ENCODE peak calls at places on chromosomes 6 and 20, in four cellular contexts. Q, C, S and B are unnamed samples.

GRCh38 chr6:70686548-70687133 is 19.0 kb downstream of the SMAP1 start:
- DNase-seq in S (no peak), C (peak; percentile 39), Q (no peak), B (peak; percentile 24)

GRCh38 chr20:37228656-37229055 is 33.0 kb downstream of the GHRH start:
- DNase-seq in C (no peak), S (no peak), Q (no peak), B (no peak)

GRCh38 chr6:106629103-106629858 is at the start of the genes QRSL1 and RTN4IP1:
- DNase-seq in C (peak; percentile 91), S (peak; percentile 88), Q (peak; percentile 82), B (peak; percentile 96)

GRCh38 chr20:10060223-10060622 is 25.4 kb downstream of the ANKEF1 start:
- DNase-seq in C (no peak), Q (no peak), S (no peak), B (peak; percentile 17)

GRCh38 chr6:331622-332521 is 39.6 kb downstream of the DUSP22 start:
- DNase-seq in Q (no peak), C (no peak), S (peak; percentile 93), B (no peak)

GRCh38 chr20:11247943-11248475 is 574.2 kb upstream of the JAG1 start:
- DNase-seq in S (no peak), C (no peak), Q (no peak), B (no peak)

GRCh38 chr20:15799871-15800270 is 773.4 kb downstream of the KIF16B start:
- DNase-seq in Q (no peak), S (no peak), C (no peak), B (no peak)

GRCh38 chr20:62259294-62259565 is 20.9 kb downstream of the OSBPL2 start:
- DNase-seq in S (no peak), C (no peak), Q (no peak), B (no peak)

GRCh38 chr20:62332989-62333819 is 30.4 kb downstream of the ADRM1 start:
- DNase-seq in S (no peak), Q (no peak), C (no peak), B (no peak)

GRCh38 chr6:36038120-36038876 is 10.7 kb downstream of the MAPK14 start:
- DNase-seq in Q (no peak), C (no peak), S (no peak), B (no peak)

GRCh38 chr20:46789339-46789984 is 80.0 kb downstream of the SLC2A10 start:
- DNase-seq in S (no peak), Q (no peak), C (no peak), B (no peak)

GRCh38 chr6:91031581-91031980 is 444.7 kb upstream of the MAP3K7 start:
- DNase-seq in C (no peak), Q (no peak), S (no peak), B (no peak)

GRCh38 chr20:58612021-58612700 is 38.9 kb upstream of the STX16 start:
- DNase-seq in C (no peak), S (no peak), Q (no peak), B (no peak)

GRCh38 chr6:75149253-75149652 is 56.6 kb downstream of the COL12A1 start:
- DNase-seq in C (no peak), Q (no peak), S (no peak), B (no peak)

GRCh38 chr6:145267076-145267867 is 468.0 kb downstream of the EPM2A start:
- DNase-seq in Q (no peak), S (no peak), C (peak; percentile 100), B (no peak)

GRCh38 chr20:46006031-46006430 is 2.7 kb upstream of the MMP9 start:
- DNase-seq in Q (no peak), C (no peak), S (no peak), B (no peak)

GRCh38 chr6:137443901-137444300 is 50.3 kb downstream of the OLIG3 start:
- DNase-seq in S (no peak), Q (no peak), C (no peak), B (no peak)

GRCh38 chr6:36826520-36827227 is 12.6 kb downstream of the CPNE5 start:
- DNase-seq in S (no peak), Q (no peak), C (no peak), B (no peak)

GRCh38 chr20:48791666-48792071 is 36.1 kb downstream of the PREX1 start:
- DNase-seq in C (no peak), Q (no peak), S (no peak), B (no peak)

GRCh38 chr20:57145089-57145631 is 121.3 kb downstream of the BMP7 start:
- DNase-seq in Q (no peak), C (no peak), S (no peak), B (no peak)

GRCh38 chr6:53837875-53838806 is 43.3 kb downstream of the LRRC1 start:
- DNase-seq in S (no peak), C (no peak), Q (no peak), B (no peak)

GRCh38 chr6:167932468-167933276 is 64.8 kb upstream of the KIF25 start:
- DNase-seq in S (no peak), Q (no peak), C (peak; percentile 88), B (no peak)

GRCh38 chr6:16583151-16583762 is 178.0 kb downstream of the ATXN1 start:
- DNase-seq in S (no peak), Q (no peak), C (no peak), B (no peak)

GRCh38 chr6:32196682-32197616 is 4.5 kb upstream of the GPSM3 start:
- DNase-seq in Q (no peak), S (no peak), C (no peak), B (peak; percentile 70)

GRCh38 chr20:5971203-5971602 is 20.8 kb downstream of the MCM8 start:
- DNase-seq in S (no peak), Q (no peak), C (no peak), B (no peak)
- H3K4me3 ChIP-seq in S (no peak overlapping the region), Q (no peak overlapping the region), C (no peak overlapping the region), B (no peak overlapping the region)

GRCh38 chr6:14711056-14711703 is 534.7 kb upstream of the JARID2 start:
- DNase-seq in Q (no peak), S (no peak), C (peak; percentile 28), B (peak; percentile 25)
- TF ChIP-seq TCF12 in Q (no peak), S (no peak), C (no peak), B (no peak)

GRCh38 chr20:31602430-31602778 is 2.7 kb upstream of the ID1 start:
- DNase-seq in S (no peak), Q (no peak), C (no peak), B (no peak)
- H3K4me3 ChIP-seq in S (no peak overlapping the region), Q (no peak overlapping the region), C (no peak overlapping the region), B (no peak overlapping the region)

GRCh38 chr6:100134703-100135102 is 140.7 kb upstream of the MCHR2 start:
- DNase-seq in Q (no peak), C (no peak), S (no peak), B (no peak)
- TF ChIP-seq TCF12 in Q (no peak), C (no peak), S (no peak), B (no peak)

GRCh38 chr20:20367681-20368413 is at the start of gene INSM1:
- DNase-seq in Q (no peak), C (no peak), S (no peak), B (peak; percentile 47)
- H3K4me3 ChIP-seq in Q (peak within 1 kb of the TSS; percentile 69), C (peak within 1 kb of the TSS; percentile 35), S (peak within 1 kb of the TSS; percentile 57), B (no peak within 1 kb of the TSS)

DNA sequence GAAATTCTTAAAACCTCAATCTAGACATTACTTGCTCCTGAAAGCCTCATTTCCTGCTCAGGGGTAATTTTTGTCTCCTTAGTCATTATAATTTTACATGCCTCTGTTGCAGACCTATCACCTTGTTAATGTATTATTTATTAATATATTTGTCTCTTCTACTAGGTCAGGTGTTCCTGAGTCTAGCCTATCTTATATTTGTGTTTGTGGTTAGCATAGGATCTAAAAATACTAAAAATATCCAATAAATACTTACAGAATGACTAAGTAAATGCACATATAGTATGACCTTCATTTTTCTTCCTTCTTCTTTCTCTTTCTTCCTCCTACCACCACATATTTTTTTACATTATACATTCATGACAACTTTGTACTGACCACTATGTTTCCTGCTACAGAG is 268.9 kb upstream of the HS3ST5 start:
- DNase-seq in S (no peak), Q (no peak), C (no peak), B (no peak)
- TF ChIP-seq TCF12 in S (no peak), Q (no peak), C (no peak), B (no peak)